ENCODE peak calls at places on chromosomes 3 and 15, in eight cellular contexts. W is heart right ventricle, R is trophoblast cell, I is esophagus muscularis mucosa, V is pancreas, G is BE2C, B is esophagus squamous epithelium, C is mesenchymal stem cell. Y is an unnamed sample. For H3K36me3, the result is how much of the 10 kb centered on the place peaks cover.

GRCh38 chr3:58369876-58370275 is 37.2 kb downstream of the PXK start:
- DNase-seq in B (no peak), V (no peak), G (no peak), R (no peak), C (no peak), I (no peak), W (no peak), Y (no peak)

GRCh38 chr3:70000028-70000410 is 486 bp downstream of the SAMMSON start:
- DNase-seq in R (no peak), G (no peak), V (no peak), W (no peak), I (no peak), B (no peak), C (peak), Y (no peak)

GRCh38 chr3:187694801-187695200 is 7.6 kb downstream of the RTP2 start:
- DNase-seq in C (peak), V (no peak), R (peak), G (no peak), I (no peak), W (peak), B (no peak), Y (no peak)

GRCh38 chr15:82538961-82539689 is 1.1 kb downstream of the RPS17 start:
- DNase-seq in C (peak), B (no peak), R (no peak), V (no peak), W (no peak), I (no peak), G (no peak), Y (no peak)

GRCh38 chr3:177478170-177478859 is 281.0 kb upstream of the TBL1XR1 start:
- DNase-seq in C (peak), R (peak), V (no peak), G (no peak), B (no peak), I (no peak), W (peak), Y (peak)

GRCh38 chr3:173932624-173933023 is 535.1 kb downstream of the NLGN1 start:
- DNase-seq in R (no peak), W (no peak), G (no peak), C (peak), I (no peak), B (no peak), V (no peak), Y (peak)

GRCh38 chr15:68365140-68365745 is 66.7 kb downstream of the ITGA11 start:
- DNase-seq in R (no peak), I (no peak), G (no peak), V (no peak), W (peak), B (no peak), C (no peak), Y (no peak)

GRCh38 chr3:53109190-53109589 is 21.0 kb downstream of the RFT1 start:
- DNase-seq in B (no peak), C (peak), V (no peak), I (no peak), G (no peak), R (peak), W (no peak), Y (no peak)

GRCh38 chr3:66423791-66424190 is 77.0 kb downstream of the LRIG1 start:
- DNase-seq in R (no peak), W (no peak), B (no peak), V (no peak), C (peak), I (no peak), G (no peak), Y (no peak)

GRCh38 chr3:25513642-25514266 is 85.7 kb downstream of the RARB start:
- DNase-seq in B (no peak), C (no peak), V (no peak), I (no peak), R (no peak), G (no peak), W (peak), Y (no peak)

GRCh38 chr3:177777699-177778098 is 580.4 kb upstream of the TBL1XR1 start:
- DNase-seq in G (peak), I (no peak), C (peak), V (no peak), W (peak), R (peak), B (no peak), Y (peak)

GRCh38 chr15:26073430-26074333 is 210.6 kb upstream of the ATP10A start:
- DNase-seq in G (no peak), W (no peak), B (no peak), C (no peak), R (no peak), I (no peak), V (no peak), Y (no peak)

GRCh38 chr3:5304789-5305680 is 117.5 kb downstream of the EDEM1 start:
- DNase-seq in V (no peak), B (no peak), C (peak), I (no peak), G (peak), W (peak), R (peak), Y (peak)

GRCh38 chr3:57169872-57170623 is 4.9 kb upstream of the IL17RD start:
- DNase-seq in G (peak), W (peak), V (peak), B (no peak), I (no peak), R (peak), C (peak), Y (peak)

GRCh38 chr3:11558918-11559815 is 84.5 kb downstream of the VGLL4 start:
- DNase-seq in W (no peak), G (no peak), B (no peak), C (no peak), V (peak), I (no peak), R (no peak), Y (no peak)

GRCh38 chr3:61637088-61638051 is 76.0 kb downstream of the PTPRG start:
- DNase-seq in C (peak), R (peak), I (no peak), W (peak), B (no peak), V (no peak), G (no peak), Y (peak)

GRCh38 chr3:32018723-32019564 is 37.4 kb downstream of the ZNF860 start:
- DNase-seq in I (no peak), C (peak), G (no peak), V (no peak), W (peak), R (no peak), B (no peak), Y (peak)

GRCh38 chr15:68582864-68583263 is 4.1 kb downstream of the CORO2B start:
- DNase-seq in C (no peak), B (no peak), V (peak), W (no peak), G (no peak), I (no peak), R (no peak), Y (no peak)

GRCh38 chr3:100096866-100097265 is 17.4 kb downstream of the FILIP1L start:
- DNase-seq in B (no peak), W (no peak), R (no peak), C (no peak), V (no peak), I (no peak), G (no peak), Y (no peak)

GRCh38 chr15:78171864-78172472 is 22.8 kb downstream of the IDH3A start:
- DNase-seq in I (no peak), B (no peak), G (no peak), C (no peak), V (no peak), W (no peak), R (no peak), Y (no peak)
- H3K36me3 ChIP-seq in I (half or more), B (under half), G (under half), C (half or more), V (under half), W (half or more), R (under half), Y (under half)

GRCh38 chr15:58313810-58314592 is 117.8 kb upstream of the LIPC start:
- DNase-seq in V (no peak), G (no peak), I (no peak), W (no peak), C (no peak), B (no peak), R (no peak), Y (no peak)

GRCh38 chr15:58314593-58315216 is 117.1 kb upstream of the LIPC start:
- DNase-seq in B (no peak), G (no peak), R (no peak), W (no peak), V (no peak), I (no peak), C (no peak), Y (no peak)

GRCh38 chr15:58321034-58321433 is 110.8 kb upstream of the LIPC start:
- DNase-seq in C (no peak), R (no peak), G (no peak), V (no peak), I (no peak), B (no peak), W (no peak), Y (no peak)

GRCh38 chr15:58313304-58313703 is 118.5 kb upstream of the LIPC start:
- DNase-seq in I (no peak), W (no peak), B (no peak), R (no peak), C (no peak), G (no peak), V (no peak), Y (no peak)

DNA sequence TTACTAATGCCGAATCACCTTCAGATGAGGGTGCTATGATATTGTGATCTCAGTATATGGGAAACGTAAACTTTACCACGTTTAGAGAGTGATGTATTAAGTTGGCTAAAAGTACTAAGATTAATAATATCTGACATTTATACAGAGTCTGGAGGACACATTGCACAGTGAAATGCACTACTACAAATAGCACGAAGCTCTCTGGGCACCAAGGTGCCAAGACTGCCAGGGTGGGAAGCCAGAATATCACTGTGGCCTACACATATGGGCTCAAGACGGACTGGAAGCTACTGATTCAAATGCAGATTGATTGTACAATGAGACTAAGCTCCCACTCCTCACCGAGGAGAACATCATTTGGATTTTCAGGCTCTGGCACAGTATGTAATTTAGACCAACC is 113.3 kb upstream of the LIPC start:
- DNase-seq in R (no peak), B (no peak), C (no peak), G (no peak), V (no peak), I (no peak), W (no peak), Y (no peak)
- H3K4me3 ChIP-seq in R (no peak), B (no peak), C (no peak), G (no peak), V (no peak), I (no peak), W (no peak), Y (no peak)

GRCh38 chr3:119220198-119220597 is 20.5 kb downstream of the B4GALT4 start:
- DNase-seq in B (no peak), V (no peak), R (no peak), I (no peak), W (no peak), G (no peak), C (no peak), Y (no peak)

GRCh38 chr3:119221779-119222320 is 18.8 kb downstream of the B4GALT4 start:
- DNase-seq in V (no peak), G (no peak), R (peak), B (no peak), W (no peak), C (no peak), I (no peak), Y (no peak)

GRCh38 chr3:119220970-119221667 is 19.6 kb downstream of the B4GALT4 start:
- DNase-seq in B (no peak), W (no peak), G (no peak), C (no peak), V (no peak), R (no peak), I (no peak), Y (no peak)

GRCh38 chr3:119222400-119222799 is 18.3 kb downstream of the B4GALT4 start:
- DNase-seq in G (no peak), B (no peak), R (peak), W (no peak), V (no peak), C (no peak), I (no peak), Y (no peak)

GRCh38 chr3:119219069-119219468 is 21.6 kb downstream of the B4GALT4 start:
- DNase-seq in C (no peak), V (no peak), R (no peak), I (no peak), W (no peak), G (no peak), B (no peak), Y (no peak)
- H3K36me3 ChIP-seq in C (half or more), V (under half), R (half or more), I (half or more), W (half or more), G (under half), B (under half), Y (under half)

GRCh38 chr15:41610048-41610447 is 50.2 kb upstream of the MGA start:
- DNase-seq in I (no peak), G (no peak), C (no peak), R (no peak), V (no peak), W (no peak), B (no peak), Y (no peak)
- H3K4me3 ChIP-seq in I (no peak), G (no peak), C (no peak), R (no peak), V (no peak), W (no peak), B (no peak), Y (no peak)

GRCh38 chr3:181936774-181937173 is 225.0 kb downstream of the SOX2 start:
- DNase-seq in G (no peak), B (no peak), R (no peak), I (no peak), W (no peak), C (no peak), V (no peak), Y (no peak)
- H3K36me3 ChIP-seq in G (under half), B (under half), R (under half), I (under half), W (under half), C (under half), V (under half), Y (under half)

GRCh38 chr3:71722693-71723092 is 2.5 kb downstream of the EIF4E3 start:
- DNase-seq in C (no peak), G (no peak), V (no peak), I (no peak), R (no peak), B (no peak), W (no peak), Y (no peak)
- H3K4me3 ChIP-seq in C (no peak), G (no peak), V (no peak), I (no peak), R (no peak), B (no peak), W (no peak), Y (no peak)